ENCODE peak calls at places on chromosomes 7 and 10, in four cellular contexts. E is IMR-90, Y is uterus, W is vagina. I is an unnamed sample.

GRCh38 chr7:48144291-48144768 is 26.9 kb upstream of the ABCA13 start:
- DNase-seq in E (no peak), Y (no peak), W (no peak), I (no peak)

GRCh38 chr7:108073305-108074070 is 56.7 kb downstream of the LAMB4 start:
- DNase-seq in Y (no peak), E (no peak), W (no peak), I (no peak)

GRCh38 chr7:107016312-107016711 is 28.2 kb upstream of the PRKAR2B start:
- DNase-seq in E (no peak), W (no peak), Y (no peak), I (no peak)

GRCh38 chr10:74189999-74190421 is 39.0 kb downstream of the ADK start:
- DNase-seq in Y (no peak), W (no peak), E (peak; percentile 93), I (peak; percentile 60)

GRCh38 chr10:78952686-78953085 is 116.1 kb upstream of the ZMIZ1 start:
- DNase-seq in E (no peak), W (no peak), Y (peak; percentile 72), I (no peak)

GRCh38 chr10:6199131-6199733 is 3.5 kb upstream of the PFKFB3 start:
- DNase-seq in E (no peak), W (no peak), Y (no peak), I (no peak)

GRCh38 chr10:102009801-102010425 is 46.1 kb downstream of the ARMH3 start:
- DNase-seq in E (peak; percentile 93), Y (peak; percentile 28), W (no peak), I (peak; percentile 88)

GRCh38 chr7:113764401-113765035 is 154.3 kb downstream of the PPP1R3A start:
- DNase-seq in W (no peak), E (no peak), Y (no peak), I (no peak)

GRCh38 chr7:93036807-93037206 is 81.0 kb downstream of the SAMD9 start:
- DNase-seq in W (no peak), E (no peak), Y (no peak), I (no peak)

GRCh38 chr10:22824520-22824919 is 103.3 kb upstream of the ARMC3 start:
- DNase-seq in E (no peak), W (no peak), Y (no peak), I (no peak)

GRCh38 chr7:81470084-81470723 is 299.6 kb downstream of the HGF start:
- DNase-seq in E (peak; percentile 81), Y (peak; percentile 56), W (no peak), I (peak; percentile 80)

GRCh38 chr10:98391578-98391991 is 23.4 kb downstream of the PYROXD2 start:
- DNase-seq in E (peak; percentile 49), Y (peak; percentile 75), W (no peak), I (no peak)

GRCh38 chr7:25391295-25391861 is 163.1 kb upstream of the NPVF start:
- DNase-seq in Y (no peak), E (peak; percentile 22), W (no peak), I (peak; percentile 27)

GRCh38 chr7:28112056-28112455 is 68.5 kb downstream of the JAZF1 start:
- DNase-seq in Y (no peak), E (no peak), W (no peak), I (no peak)

GRCh38 chr10:131901181-131901829 is 497 bp downstream of the PPP2R2D start:
- DNase-seq in W (no peak), E (peak; percentile 4), Y (peak; percentile 36), I (peak; percentile 35)

GRCh38 chr7:336810-337566 is 47.0 kb downstream of the FOXL3 start:
- DNase-seq in W (no peak), E (no peak), Y (no peak), I (no peak)

GRCh38 chr7:20220824-20221547 is 3.8 kb upstream of the MACC1 start:
- DNase-seq in E (peak; percentile 97), W (no peak), Y (no peak), I (no peak)

GRCh38 chr7:30989824-30990140 is 26.0 kb downstream of the GHRHR start:
- DNase-seq in Y (no peak), E (no peak), W (no peak), I (no peak)
- H3K27me3 ChIP-seq in Y (no peaks in the 10 kb centered on the region), E (peaks cover 17% of the 10 kb centered on the region), W (no peaks in the 10 kb centered on the region), I (no peaks in the 10 kb centered on the region)

GRCh38 chr7:97025983-97026704 is 1.5 kb upstream of the DLX5 start:
- DNase-seq in E (no peak), Y (no peak), W (no peak), I (no peak)
- TF ChIP-seq CTCF in E (no peak), Y (no peak), W (no peak), I (no peak)

GRCh38 chr10:62422068-62422590 is 48.0 kb downstream of the ZNF365 start:
- DNase-seq in E (peak; percentile 90), W (no peak), Y (no peak), I (no peak)
- H3K27ac ChIP-seq in E (no peak overlapping the region), W (no peak overlapping the region), Y (no peak overlapping the region), I (no peak overlapping the region)

DNA sequence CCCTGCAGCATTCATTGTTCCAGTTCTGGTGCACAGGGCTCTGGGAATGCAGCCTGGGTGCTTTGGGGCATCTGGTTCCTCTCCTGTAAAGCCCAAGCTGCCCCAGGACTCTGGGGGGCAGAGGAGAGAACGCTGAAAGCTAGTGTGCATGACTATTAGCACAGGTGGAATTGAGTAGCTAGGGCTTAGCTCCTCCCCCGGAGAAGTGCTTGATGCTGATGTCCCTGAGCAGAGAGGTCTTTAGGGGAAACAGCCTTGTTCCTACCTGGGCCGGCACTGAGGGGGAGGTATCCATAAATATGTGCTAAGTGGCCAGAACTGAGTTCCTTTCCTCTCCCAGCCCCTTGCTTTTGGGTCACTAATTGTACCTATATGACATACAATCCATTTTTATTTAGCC is 3.9 kb downstream of the ADCY1 start:
- DNase-seq in Y (no peak), E (no peak), W (no peak), I (no peak)
- H3K27me3 ChIP-seq in Y (no peaks in the 10 kb centered on the region), E (peaks cover 62% of the 10 kb centered on the region), W (no peaks in the 10 kb centered on the region), I (peaks cover 45% of the 10 kb centered on the region)

DNA sequence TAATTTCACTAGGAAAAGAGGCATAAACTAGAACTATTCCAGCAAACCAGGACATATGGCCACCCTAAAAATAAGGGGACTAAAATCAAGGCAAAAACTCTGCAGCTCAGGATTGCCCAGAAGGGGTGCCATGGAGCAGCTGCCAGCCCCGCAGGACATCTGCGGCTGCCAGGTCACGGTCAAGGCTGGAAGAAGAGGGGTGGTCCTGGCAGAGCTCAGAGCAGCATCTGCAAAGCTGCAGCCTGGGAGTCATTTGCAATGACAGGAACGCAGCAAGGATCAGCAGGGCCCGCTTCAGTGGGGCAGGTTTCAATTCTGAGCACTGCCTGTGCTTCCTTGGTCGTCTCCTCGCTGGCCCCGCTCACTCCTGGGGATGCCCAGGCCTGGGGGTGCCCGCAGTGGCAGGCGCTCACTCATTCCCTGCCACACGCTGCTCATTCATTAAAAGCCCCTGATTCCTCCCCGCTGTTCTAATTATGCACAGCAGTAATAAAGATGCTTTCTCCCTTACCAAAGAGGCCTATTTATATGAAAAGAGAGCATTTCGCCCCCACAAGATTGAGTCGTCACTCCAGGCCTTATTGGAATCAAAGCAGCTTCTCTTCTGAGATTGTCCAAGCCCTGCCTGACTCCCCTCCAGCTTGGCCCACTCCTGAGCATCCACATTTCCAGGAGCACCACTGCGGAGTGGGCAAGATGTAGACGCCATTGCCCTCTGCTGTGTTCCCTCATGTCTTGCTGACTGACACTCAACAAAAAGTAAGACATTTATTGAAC is 4.6 kb downstream of the HSPA12A start:
- DNase-seq in W (no peak), Y (no peak), E (no peak), I (no peak)
- TF ChIP-seq CTCF in W (no peak), Y (no peak), E (peak; percentile 36), I (peak; percentile 33)

DNA sequence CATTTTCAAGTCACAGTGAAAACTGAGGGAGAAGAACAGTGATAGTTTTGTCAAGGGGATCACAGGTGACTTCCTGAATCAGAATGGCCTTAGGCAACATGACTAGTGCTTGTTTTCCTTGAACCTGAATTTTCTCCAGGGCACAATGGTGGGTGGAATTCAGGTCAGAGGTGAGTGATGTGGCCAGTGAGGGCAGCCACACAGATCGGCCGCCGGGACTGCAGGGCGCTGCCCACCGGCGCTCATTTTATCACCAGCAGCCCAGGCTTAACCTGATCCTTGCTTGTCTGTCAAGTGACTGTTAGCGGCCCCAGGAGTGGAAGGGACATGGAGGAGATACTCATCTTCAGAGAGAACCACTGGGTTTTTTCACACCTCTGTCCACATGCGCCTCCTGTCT is 108.5 kb downstream of the DOCK1 start:
- DNase-seq in E (no peak), W (no peak), Y (no peak), I (no peak)
- H3K27ac ChIP-seq in E (no peak overlapping the region), W (no peak overlapping the region), Y (no peak overlapping the region), I (no peak overlapping the region)

DNA sequence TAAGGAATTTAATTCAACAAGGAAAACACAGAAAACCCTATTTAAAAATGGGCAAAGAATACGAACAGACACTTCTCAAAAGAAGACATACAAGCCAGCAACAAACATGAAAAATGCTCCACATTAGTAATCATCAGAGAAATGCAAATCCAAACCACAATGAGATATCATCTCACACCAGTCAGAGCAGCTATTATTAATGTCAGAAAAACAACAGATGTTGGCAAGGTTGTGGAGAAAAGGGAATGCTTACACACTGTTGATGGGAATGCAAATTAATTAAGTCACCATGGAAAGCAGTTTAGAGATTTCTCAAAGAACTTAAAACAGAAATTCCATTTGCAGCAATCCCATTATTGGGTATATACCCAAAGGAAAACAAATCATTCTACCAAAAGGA is 55.2 kb downstream of the GCC1 start:
- DNase-seq in Y (no peak), W (no peak), E (no peak), I (no peak)
- H3K27me3 ChIP-seq in Y (no peaks in the 10 kb centered on the region), W (no peaks in the 10 kb centered on the region), E (peaks cover 9% of the 10 kb centered on the region), I (no peaks in the 10 kb centered on the region)

I was measured in A673.